ENCODE peak calls at places on chromosomes 3 and 15, in ten cellular contexts. W is CD8-positive, alpha-beta T cell; N is HFFc6; I is activated B cell treated with CpG ODN at 0.5 μM for 24 hours; B is DND-41; H is keratinocyte; C is adrenal gland; Y is mammary epithelial cell; A is cardiac muscle cell; L is mesothelial cell of epicardium. F is an unnamed sample.

GRCh38 chr3:124832782-124833709 is 54.1 kb downstream of the ITGB5 start:
- DNase-seq in Y (no peak), H (no peak), L (no peak), A (peak; percentile 79), I (no peak), N (peak; percentile 84), C (no peak), W (no peak), B (no peak), F (no peak)

GRCh38 chr3:76990606-76991005 is 49.3 kb upstream of the ROBO2 start:
- DNase-seq in Y (no peak), I (no peak), W (no peak), C (no peak), B (no peak), N (no peak), A (no peak), H (no peak), L (no peak), F (no peak)

GRCh38 chr15:50697109-50697797 is 10.7 kb upstream of the TRPM7 start:
- DNase-seq in W (no peak), A (no peak), Y (peak; percentile 5), N (peak; percentile 45), C (no peak), L (no peak), B (no peak), H (no peak), I (no peak), F (no peak)

GRCh38 chr3:149717391-149718056 is 34.8 kb downstream of the COMMD2 start:
- DNase-seq in H (no peak), B (peak; percentile 38), N (peak; percentile 72), W (no peak), A (peak; percentile 88), L (no peak), C (peak; percentile 55), I (no peak), Y (peak; percentile 59), F (peak; percentile 28)

GRCh38 chr15:43220991-43221403 is at the start of gene EPB42:
- DNase-seq in I (no peak), B (no peak), Y (no peak), C (no peak), H (no peak), A (no peak), W (no peak), L (no peak), N (no peak), F (no peak)

GRCh38 chr3:42569743-42570142 is 12.0 kb downstream of the SEC22C start:
- DNase-seq in H (no peak), C (no peak), Y (no peak), L (no peak), I (no peak), A (no peak), N (no peak), W (no peak), B (no peak), F (no peak)

GRCh38 chr3:134463676-134464611 is 21.8 kb downstream of the ANAPC13 start:
- DNase-seq in B (no peak), H (no peak), A (peak; percentile 98), Y (peak; percentile 68), I (no peak), L (peak; percentile 89), W (no peak), N (peak; percentile 98), C (peak; percentile 46), F (no peak)

GRCh38 chr3:159186581-159186980 is 384.7 kb downstream of the MFSD1 start:
- DNase-seq in W (no peak), I (no peak), N (no peak), L (no peak), Y (no peak), B (no peak), H (no peak), C (no peak), A (no peak), F (no peak)

GRCh38 chr3:111801697-111802655 is 57.1 kb upstream of the PHLDB2 start:
- DNase-seq in I (no peak), W (no peak), N (peak; percentile 89), C (peak; percentile 20), B (no peak), L (no peak), Y (peak; percentile 90), H (no peak), A (peak; percentile 96), F (no peak)

GRCh38 chr3:123401836-123402530 is 46.9 kb downstream of the ADCY5 start:
- DNase-seq in N (no peak), Y (no peak), C (no peak), H (no peak), L (no peak), W (no peak), B (no peak), I (no peak), A (no peak), F (no peak)

GRCh38 chr3:129121792-129122696 is at the start of gene RAB43:
- DNase-seq in B (peak; percentile 93), N (peak; percentile 62), W (peak; percentile 87), A (peak; percentile 94), C (peak; percentile 89), I (peak; percentile 86), Y (peak; percentile 76), L (peak; percentile 98), H (peak; percentile 56), F (peak; percentile 82)

GRCh38 chr3:136350132-136350531 is 100.0 kb downstream of the PCCB start:
- DNase-seq in W (no peak), L (no peak), C (no peak), H (no peak), A (peak; percentile 95), N (peak; percentile 92), I (no peak), Y (peak; percentile 83), B (no peak), F (no peak)

GRCh38 chr3:143343944-143344343 is 224.4 kb downstream of the CHST2 start:
- DNase-seq in N (no peak), A (no peak), C (no peak), H (no peak), I (no peak), B (no peak), L (no peak), Y (no peak), W (no peak), F (no peak)

GRCh38 chr15:88246666-88247446 is 9.7 kb downstream of the NTRK3 start:
- DNase-seq in B (peak; percentile 75), Y (peak; percentile 52), H (no peak), A (peak; percentile 84), N (peak; percentile 48), I (peak; percentile 64), L (peak; percentile 89), C (peak; percentile 77), W (peak; percentile 63), F (peak; percentile 55)

GRCh38 chr3:144677118-144677517 is 705.5 kb downstream of the DIPK2A start:
- DNase-seq in C (no peak), A (peak; percentile 22), W (no peak), I (no peak), Y (no peak), N (no peak), H (no peak), L (no peak), B (no peak), F (no peak)

GRCh38 chr3:142501004-142501926 is 53.4 kb upstream of the XRN1 start:
- DNase-seq in Y (peak; percentile 73), N (peak; percentile 95), L (no peak), W (no peak), H (no peak), A (peak; percentile 53), B (no peak), I (no peak), C (no peak), F (no peak)

GRCh38 chr15:67917636-67918035 is 77.8 kb upstream of the RNU6-1 start:
- DNase-seq in N (no peak), A (no peak), B (no peak), C (no peak), H (no peak), Y (no peak), L (peak; percentile 61), W (no peak), I (no peak), F (no peak)

GRCh38 chr3:14366915-14367523 is 35.4 kb upstream of the SLC6A6 start:
- DNase-seq in I (no peak), L (no peak), B (no peak), Y (no peak), W (no peak), C (no peak), N (no peak), A (no peak), H (no peak), F (no peak)

GRCh38 chr3:185069583-185070030 is 83.3 kb downstream of the C3orf70 start:
- DNase-seq in A (no peak), C (no peak), I (no peak), W (no peak), B (peak; percentile 19), N (no peak), L (no peak), Y (no peak), H (no peak), F (no peak)
- TF ChIP-seq CTCF in A (no peak), C (no peak), I (no peak), W (no peak), B (peak; percentile 46), N (no peak), L (no peak), Y (no peak), H (no peak), F (peak; percentile 40)

DNA sequence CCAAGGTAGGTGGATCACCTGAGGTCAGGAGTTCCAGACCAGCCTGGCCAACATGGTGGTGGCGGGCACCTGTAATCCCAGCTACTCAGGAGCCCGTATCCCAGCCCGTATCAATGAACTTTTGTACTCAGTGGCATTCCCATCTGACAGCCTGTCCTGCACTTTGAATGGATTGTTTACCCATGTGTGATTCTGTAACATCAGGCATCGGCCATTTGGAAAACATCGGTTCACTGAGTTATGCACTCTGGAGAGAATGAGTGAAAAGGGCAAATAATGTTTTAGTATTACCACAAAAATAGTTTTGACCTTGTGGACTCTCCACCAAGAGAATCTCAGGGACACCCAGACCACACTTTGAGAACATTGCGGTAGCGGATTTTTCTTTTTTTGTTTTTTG is 13.6 kb downstream of the KLHL25 start:
- DNase-seq in N (no peak), B (no peak), C (no peak), A (no peak), L (no peak), I (no peak), W (no peak), Y (no peak), H (no peak), F (no peak)
- TF ChIP-seq CTCF in N (no peak), B (no peak), C (no peak), A (no peak), L (no peak), I (no peak), W (no peak), Y (no peak), H (no peak), F (no peak)

GRCh38 chr15:74428970-74429783 is 4.6 kb downstream of the SEMA7A start:
- DNase-seq in A (no peak), Y (no peak), I (no peak), W (no peak), B (no peak), L (no peak), H (no peak), N (no peak), C (no peak), F (no peak)
- TF ChIP-seq CTCF in A (no peak), Y (no peak), I (no peak), W (no peak), B (no peak), L (no peak), H (no peak), N (no peak), C (no peak), F (no peak)

DNA sequence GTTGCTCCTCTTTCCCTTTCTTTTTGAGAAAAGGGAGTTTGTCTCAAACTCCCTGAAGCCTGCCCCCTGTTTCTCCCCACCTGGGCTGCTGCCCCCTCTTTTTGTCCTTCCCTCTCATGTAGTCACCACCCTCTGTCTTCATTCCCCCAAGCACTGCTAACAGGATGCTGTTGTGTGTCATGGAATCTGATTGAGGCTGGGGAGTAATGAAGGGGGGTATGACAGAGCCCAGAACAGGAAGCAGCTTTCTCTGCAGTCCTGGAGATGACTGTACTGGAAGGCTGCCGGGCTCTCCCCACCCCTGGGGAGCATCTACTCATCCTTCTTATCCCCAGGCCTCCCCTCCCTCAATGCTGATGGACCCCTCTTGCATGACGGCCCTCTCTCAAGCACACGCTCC is 181.6 kb downstream of the ABHD5 start:
- DNase-seq in I (no peak), B (no peak), C (no peak), L (no peak), A (peak; percentile 71), Y (peak; percentile 72), H (peak; percentile 75), N (peak; percentile 82), W (no peak), F (no peak)
- TF ChIP-seq CTCF in I (no peak), B (no peak), C (no peak), L (no peak), A (no peak), Y (no peak), H (no peak), N (no peak), W (no peak), F (no peak)